ENCODE peak calls at places on chromosomes 12 and 14, in nine cellular contexts. W is AG09319; N is GM13977; O is stimulated activated CD8-positive, alpha-beta memory T cell treated with anti-CD3 and anti-CD28 coated beads, Interleukin-4, amount 100 ng/mL, for 4 hours; K is dermis microvascular lymphatic vessel endothelial cell; A is BJ; R is H54; V is tibial nerve; B is neuronal stem cell. Z is an unnamed sample.
A peak's percentile ranks its signal among the peaks of the same experiment; 100 is the strongest.

GRCh38 chr12:52216807-52217206 is 16.2 kb upstream of the KRT7 start:
- DNase-seq in V (no peak), O (no peak), A (no peak), N (no peak), W (no peak), R (no peak), K (peak; percentile 35), B (no peak), Z (no peak)

GRCh38 chr12:49633703-49634311 is 10.4 kb downstream of the PRPF40B start:
- DNase-seq in R (no peak), A (no peak), V (no peak), N (no peak), O (no peak), B (no peak), W (no peak), K (no peak), Z (no peak)

GRCh38 chr12:24840046-24840800 is 108.7 kb downstream of the BCAT1 start:
- DNase-seq in N (no peak), O (no peak), V (no peak), K (no peak), B (no peak), W (no peak), A (no peak), R (no peak), Z (no peak)

GRCh38 chr14:72774141-72774540 is 119.8 kb downstream of the DPF3 start:
- DNase-seq in V (no peak), B (no peak), R (no peak), O (no peak), K (no peak), N (no peak), A (no peak), W (no peak), Z (no peak)

GRCh38 chr12:46677749-46678148 is 148.0 kb downstream of the SLC38A4 start:
- DNase-seq in A (no peak), B (no peak), K (no peak), W (no peak), R (no peak), N (no peak), V (no peak), O (no peak), Z (no peak)

GRCh38 chr14:45698462-45699134 is 445.6 kb upstream of the MIS18BP1 start:
- DNase-seq in W (no peak), O (no peak), A (no peak), V (no peak), B (no peak), N (no peak), K (no peak), R (no peak), Z (no peak)

GRCh38 chr12:13181375-13182070 is 15.0 kb upstream of the EMP1 start:
- DNase-seq in B (no peak), N (no peak), K (no peak), A (no peak), R (no peak), V (no peak), O (no peak), W (no peak), Z (no peak)

GRCh38 chr14:37864861-37865718 is 269.7 kb downstream of the TTC6 start:
- DNase-seq in R (no peak), V (no peak), O (no peak), N (no peak), K (no peak), B (no peak), W (peak; percentile 14), A (peak; percentile 57), Z (no peak)

GRCh38 chr14:98906123-98906995 is 365.6 kb downstream of the BCL11B start:
- DNase-seq in K (no peak), O (no peak), W (no peak), R (no peak), V (peak; percentile 35), N (no peak), A (no peak), B (no peak), Z (no peak)

GRCh38 chr14:95519699-95520098 is 3.2 kb upstream of the SYNE3 start:
- DNase-seq in K (peak; percentile 66), V (peak; percentile 72), W (peak; percentile 69), O (peak; percentile 48), R (peak; percentile 78), A (peak; percentile 71), N (no peak), B (no peak), Z (no peak)

GRCh38 chr14:85517113-85517688 is 12.7 kb upstream of the FLRT2 start:
- DNase-seq in R (no peak), V (no peak), O (no peak), N (no peak), W (no peak), B (no peak), A (no peak), K (no peak), Z (no peak)

GRCh38 chr14:100524233-100524932 is 62.8 kb downstream of the BEGAIN start:
- DNase-seq in O (no peak), B (no peak), W (no peak), K (no peak), N (peak; percentile 7), A (no peak), V (no peak), R (no peak), Z (no peak)

GRCh38 chr14:53529519-53529918 is 376.4 kb upstream of the DDHD1 start:
- DNase-seq in W (no peak), R (no peak), O (no peak), N (no peak), K (no peak), V (no peak), A (no peak), B (no peak), Z (no peak)

GRCh38 chr14:102937331-102938175 is 15.1 kb downstream of the AMN start:
- DNase-seq in W (no peak), A (no peak), O (no peak), V (no peak), K (no peak), N (no peak), R (no peak), B (no peak), Z (no peak)

GRCh38 chr12:32312049-32312670 is 87.2 kb upstream of the FGD4 start:
- DNase-seq in V (no peak), N (peak; percentile 36), K (peak; percentile 74), B (peak; percentile 32), O (no peak), A (peak; percentile 30), R (peak; percentile 20), W (peak; percentile 50), Z (peak; percentile 9)

GRCh38 chr12:2264622-2265306 is 212.0 kb downstream of the CACNA1C start:
- DNase-seq in W (peak; percentile 89), K (no peak), V (no peak), N (no peak), R (peak; percentile 81), A (peak; percentile 96), B (no peak), O (no peak), Z (no peak)

GRCh38 chr12:55036326-55036725 is 16.6 kb downstream of the NEUROD4 start:
- DNase-seq in K (no peak), R (no peak), W (no peak), O (no peak), B (no peak), N (no peak), V (no peak), A (no peak), Z (no peak)

GRCh38 chr12:111160350-111161142 is 208.3 kb downstream of the PHETA1 start:
- DNase-seq in R (no peak), O (no peak), A (no peak), B (no peak), N (no peak), K (no peak), W (no peak), V (no peak), Z (no peak)

GRCh38 chr12:68491204-68491960 is 119.3 kb upstream of the RAP1B start:
- DNase-seq in N (no peak), B (no peak), A (no peak), O (no peak), V (no peak), K (no peak), R (no peak), W (no peak), Z (no peak)